ENCODE peak calls at places on chromosomes 2 and 18, in ten cellular contexts. E, H, G, V, L, T, F, S, O and Y are unnamed samples.
A peak's percentile ranks its signal among the peaks of the same experiment; 100 is the strongest.

GRCh38 chr2:120818441-120818920 is 82.8 kb downstream of the GLI2 start:
- DNase-seq in E (no peak), H (peak; percentile 95), G (no peak), V (no peak), L (no peak), T (no peak), F (peak; percentile 22), S (peak; percentile 94), O (no peak), Y (no peak)

GRCh38 chr2:208266641-208267335 is 733 bp downstream of the PIKFYVE start:
- DNase-seq in E (no peak), H (peak; percentile 41), G (no peak), V (no peak), L (no peak), T (no peak), F (no peak), S (no peak), O (peak; percentile 51), Y (no peak)

GRCh38 chr18:46239549-46239948 is 135.4 kb downstream of the HAUS1 start:
- DNase-seq in E (no peak), H (no peak), G (no peak), V (no peak), L (no peak), T (no peak), F (no peak), S (no peak), O (no peak), Y (no peak)

GRCh38 chr2:42360493-42360889 is 526 bp downstream of the COX7A2L start:
- DNase-seq in E (no peak), H (no peak), G (no peak), V (peak; percentile 42), L (no peak), T (no peak), F (no peak), S (no peak), O (no peak), Y (no peak)

GRCh38 chr18:67417864-67418523 is 98.5 kb downstream of the DSEL start:
- DNase-seq in E (no peak), H (peak; percentile 57), G (peak; percentile 26), V (no peak), L (no peak), T (no peak), F (no peak), S (peak; percentile 37), O (peak; percentile 90), Y (no peak)

GRCh38 chr18:9513971-9514512 is 38.7 kb downstream of the RALBP1 start:
- DNase-seq in E (no peak), H (peak; percentile 75), G (no peak), V (no peak), L (no peak), T (no peak), F (no peak), S (peak; percentile 84), O (no peak), Y (no peak)

GRCh38 chr2:197497301-197497700 is 2.3 kb downstream of the HSPD1 start:
- DNase-seq in E (no peak), H (no peak), G (no peak), V (no peak), L (no peak), T (no peak), F (no peak), S (no peak), O (peak; percentile 37), Y (no peak)

GRCh38 chr2:238040918-238041317 is 19.9 kb upstream of the SCLY start:
- DNase-seq in E (no peak), H (no peak), G (no peak), V (no peak), L (no peak), T (no peak), F (no peak), S (no peak), O (no peak), Y (no peak)

GRCh38 chr2:47223980-47224379 is 68.9 kb upstream of the STPG4 start:
- DNase-seq in E (no peak), H (peak; percentile 77), G (no peak), V (no peak), L (no peak), T (no peak), F (no peak), S (peak; percentile 59), O (peak; percentile 23), Y (no peak)

GRCh38 chr2:47041065-47041464 is 114.0 kb downstream of the STPG4 start:
- DNase-seq in E (no peak), H (no peak), G (no peak), V (no peak), L (no peak), T (no peak), F (peak; percentile 41), S (no peak), O (no peak), Y (no peak)

GRCh38 chr2:100422320-100422719 is 4.9 kb upstream of the CHST10 start:
- DNase-seq in E (no peak), H (peak; percentile 36), G (no peak), V (peak; percentile 65), L (no peak), T (peak; percentile 72), F (peak; percentile 22), S (peak; percentile 10), O (peak; percentile 37), Y (no peak)

GRCh38 chr2:225766431-225766830 is 366.9 kb downstream of the NYAP2 start:
- DNase-seq in E (no peak), H (peak; percentile 6), G (no peak), V (no peak), L (no peak), T (no peak), F (no peak), S (no peak), O (no peak), Y (no peak)

GRCh38 chr2:175012516-175012915 is 7.3 kb upstream of the CHN1 start:
- DNase-seq in E (no peak), H (no peak), G (no peak), V (no peak), L (no peak), T (no peak), F (no peak), S (no peak), O (no peak), Y (no peak)

GRCh38 chr2:224401641-224402342 is at the start of gene FAM124B:
- DNase-seq in E (no peak), H (peak; percentile 42), G (peak; percentile 27), V (no peak), L (no peak), T (no peak), F (peak; percentile 16), S (no peak), O (peak; percentile 88), Y (peak; percentile 23)

GRCh38 chr18:57353137-57353939 is 981 bp downstream of the ST8SIA3 start:
- DNase-seq in E (peak; percentile 36), H (no peak), G (no peak), V (peak; percentile 61), L (no peak), T (peak; percentile 36), F (no peak), S (no peak), O (no peak), Y (no peak)